ENCODE peak calls at places on chromosomes 4 and X, in ten cellular contexts. D is CD4-positive, CD25-positive, alpha-beta regulatory T cell; J is lower lobe of right lung; U is stomach; X is body of pancreas; W is fibroblast of lung; G is upper lobe of right lung; E is K562; H is PC-9; B is breast epithelium. L is an unnamed sample.
A peak's percentile ranks its signal among the peaks of the same experiment; 100 is the strongest.

GRCh38 chr4:109649872-109650271 is 53.4 kb downstream of the CASP6 start:
- DNase-seq in D (peak; percentile 12), J (no peak), U (no peak), X (no peak), W (no peak), G (no peak), E (no peak), H (no peak), B (no peak), L (peak; percentile 44)

GRCh38 chr4:123102897-123103489 is 180.6 kb upstream of the NUDT6 start:
- DNase-seq in D (peak; percentile 20), J (no peak), U (no peak), X (no peak), W (peak; percentile 79), G (no peak), E (peak; percentile 42), H (no peak), B (no peak), L (peak; percentile 6)

GRCh38 chrX:23756165-23756564 is 13.1 kb upstream of the ACOT9 start:
- DNase-seq in D (peak; percentile 61), J (peak; percentile 49), U (peak; percentile 63), X (peak; percentile 57), W (peak; percentile 60), G (no peak), E (peak; percentile 84), H (peak; percentile 40), B (no peak), L (peak; percentile 64)

GRCh38 chrX:1423215-1423614 is 29.5 kb downstream of the ASMTL start:
- DNase-seq in D (no peak), J (peak; percentile 1), U (no peak), X (no peak), W (no peak), G (peak; percentile 6), E (no peak), H (no peak), B (no peak), L (no peak)

GRCh38 chrX:31423575-31424284 is 351.9 kb upstream of the FTHL17 start:
- DNase-seq in D (no peak), J (no peak), U (peak; percentile 35), X (peak; percentile 13), W (peak; percentile 71), G (no peak), E (peak; percentile 40), H (peak; percentile 15), B (no peak), L (no peak)

GRCh38 chr4:27239651-27240050 is 379.0 kb downstream of the STIM2 start:
- DNase-seq in D (no peak), J (no peak), U (no peak), X (no peak), W (no peak), G (no peak), E (no peak), H (no peak), B (no peak), L (no peak)

GRCh38 chr4:102404551-102404969 is 59.3 kb upstream of the SLC39A8 start:
- DNase-seq in D (no peak), J (no peak), U (no peak), X (no peak), W (no peak), G (no peak), E (no peak), H (no peak), B (no peak), L (no peak)

GRCh38 chrX:26778320-26778888 is 562.4 kb downstream of the MAGEB5 start:
- DNase-seq in D (no peak), J (no peak), U (no peak), X (no peak), W (no peak), G (no peak), E (peak; percentile 10), H (no peak), B (no peak), L (no peak)

GRCh38 chrX:104270916-104271512 is 16.3 kb upstream of the ESX1 start:
- DNase-seq in D (no peak), J (no peak), U (no peak), X (peak; percentile 25), W (peak; percentile 41), G (no peak), E (peak; percentile 33), H (peak; percentile 47), B (no peak), L (no peak)

GRCh38 chr4:138259296-138259695 is 17.1 kb upstream of the SLC7A11 start:
- DNase-seq in D (no peak), J (no peak), U (no peak), X (no peak), W (no peak), G (no peak), E (no peak), H (no peak), B (no peak), L (no peak)

GRCh38 chr4:19025031-19025430 is 1003.5 kb upstream of the LCORL start:
- DNase-seq in D (no peak), J (no peak), U (no peak), X (no peak), W (no peak), G (no peak), E (no peak), H (no peak), B (no peak), L (no peak)

GRCh38 chrX:1491851-1492349 is 39.2 kb upstream of the ASMTL start:
- DNase-seq in D (peak; percentile 69), J (no peak), U (no peak), X (no peak), W (no peak), G (peak; percentile 47), E (peak; percentile 79), H (no peak), B (no peak), L (peak; percentile 71)

GRCh38 chr4:22708961-22709360 is 16.2 kb downstream of the GBA3 start:
- DNase-seq in D (no peak), J (no peak), U (no peak), X (no peak), W (no peak), G (no peak), E (no peak), H (no peak), B (no peak), L (no peak)
- H3K27ac ChIP-seq in D (no peak overlapping the region), J (no peak overlapping the region), U (no peak overlapping the region), X (no peak overlapping the region), W (no peak overlapping the region), G (no peak overlapping the region), E (no peak overlapping the region), H (no peak overlapping the region), B (no peak overlapping the region), L (no peak overlapping the region)

GRCh38 chr4:145732001-145732400 is 52.1 kb downstream of the C4orf51 start:
- DNase-seq in D (no peak), J (no peak), U (no peak), X (no peak), W (no peak), G (no peak), E (no peak), H (no peak), B (no peak), L (no peak)
- H3K27ac ChIP-seq in D (no peak overlapping the region), J (peak overlapping the region; percentile 90), U (peak overlapping the region; percentile 99), X (peak overlapping the region; percentile 98), W (no peak overlapping the region), G (peak overlapping the region; percentile 92), E (no peak overlapping the region), H (peak overlapping the region; percentile 100), B (peak overlapping the region; percentile 99), L (no peak overlapping the region)

GRCh38 chr4:52568351-52568750 is 90.8 kb downstream of the USP46 start:
- DNase-seq in D (no peak), J (no peak), U (no peak), X (no peak), W (no peak), G (no peak), E (no peak), H (no peak), B (no peak), L (no peak)
- H3K27ac ChIP-seq in D (no peak overlapping the region), J (no peak overlapping the region), U (no peak overlapping the region), X (no peak overlapping the region), W (no peak overlapping the region), G (no peak overlapping the region), E (no peak overlapping the region), H (no peak overlapping the region), B (no peak overlapping the region), L (no peak overlapping the region)

DNA sequence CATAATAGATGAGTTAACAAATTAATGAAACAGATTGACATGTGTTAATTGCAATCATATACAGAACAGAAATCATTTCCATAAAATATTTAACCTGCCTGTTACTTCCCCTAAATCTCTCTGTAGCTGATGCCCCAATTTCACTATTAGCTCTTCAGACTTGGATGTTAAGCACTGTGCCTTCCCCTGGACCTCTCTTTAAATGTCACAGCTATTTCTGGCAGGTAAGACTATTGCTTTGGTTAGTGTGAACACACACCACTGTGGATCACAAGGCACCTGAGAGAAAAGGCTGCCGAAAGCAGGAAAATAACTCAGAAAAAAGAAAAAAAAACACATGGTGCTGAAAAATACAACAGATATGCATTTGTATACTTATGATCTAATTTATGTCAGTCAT is 91.3 kb downstream of the SNCA start:
- DNase-seq in D (no peak), J (no peak), U (no peak), X (no peak), W (no peak), G (no peak), E (no peak), H (no peak), B (no peak), L (no peak)
- H3K27ac ChIP-seq in D (no peak overlapping the region), J (no peak overlapping the region), U (no peak overlapping the region), X (no peak overlapping the region), W (no peak overlapping the region), G (no peak overlapping the region), E (no peak overlapping the region), H (no peak overlapping the region), B (no peak overlapping the region), L (no peak overlapping the region)